ENCODE peak calls at places on chromosomes 2 and 18, in eight cellular contexts. Q is activated CD8-positive, alpha-beta T cell treated with anti-CD3 and anti-CD28 coated beads, Interleukin-2, amount 10 ng/mL, durations not matched to agents 7 days and 5 days; N is activated T-cell treated with anti-CD3 and anti-CD28 coated beads, Interleukin-2, amount 50 U/mL, for 72 hours; Y is aorta; W is PC-3; T is CD4-positive, alpha-beta T cell; V is lower lobe of right lung; G is SK-N-SH treated with all-trans-retinoic acid at 6 μM for 48 hours. E is an unnamed sample.

GRCh38 chr2:197309369-197310231 is 980 bp downstream of the ANKRD44 start:
- ATAC-seq in Y (peak), T (peak), N (peak), G (peak), Q (peak), V (peak), W (no peak), E (no peak)

GRCh38 chr18:3304832-3305231 is 42.9 kb downstream of the MYL12B start:
- ATAC-seq in W (no peak), G (peak), Y (no peak), T (no peak), N (peak), Q (no peak), V (no peak), E (no peak)

GRCh38 chr2:216539791-216540241 is 41.2 kb downstream of the RPL37A start:
- ATAC-seq in Q (no peak), V (peak), G (peak), W (peak), T (no peak), Y (no peak), N (no peak), E (no peak)

GRCh38 chr2:242032780-242033656 is 163.5 kb downstream of the RTP5 start:
- ATAC-seq in T (no peak), W (no peak), G (no peak), Q (no peak), Y (no peak), V (peak), N (no peak), E (no peak)

GRCh38 chr2:156537147-156537546 is 101.0 kb downstream of the GPD2 start:
- ATAC-seq in N (no peak), Q (no peak), G (peak), W (no peak), Y (no peak), T (no peak), V (no peak), E (peak)

GRCh38 chr2:12754643-12755042 is 37.9 kb downstream of the TRIB2 start:
- ATAC-seq in Q (no peak), T (no peak), V (no peak), Y (no peak), G (no peak), W (no peak), N (no peak), E (no peak)

GRCh38 chr2:205129531-205129930 is 552.8 kb upstream of the NRP2 start:
- ATAC-seq in Q (peak), Y (no peak), G (no peak), V (no peak), T (no peak), N (no peak), W (no peak), E (no peak)

GRCh38 chr2:231457101-231457500 is 7.2 kb downstream of the NCL start:
- ATAC-seq in T (no peak), N (no peak), Q (no peak), W (no peak), V (no peak), G (no peak), Y (no peak), E (no peak)

GRCh38 chr18:58745914-58746313 is 74.6 kb downstream of the MALT1 start:
- ATAC-seq in N (no peak), W (no peak), G (no peak), V (no peak), Y (no peak), T (no peak), Q (no peak), E (no peak)

GRCh38 chr2:160372585-160372984 is 121.0 kb downstream of the RBMS1 start:
- ATAC-seq in T (no peak), V (no peak), W (no peak), G (no peak), Q (no peak), Y (no peak), N (no peak), E (no peak)

GRCh38 chr2:219418155-219418569 is at the start of gene DES:
- ATAC-seq in G (no peak), Y (peak), N (no peak), W (no peak), T (no peak), Q (no peak), V (peak), E (no peak)

GRCh38 chr2:130920417-130921030 is 83.8 kb downstream of the ARHGEF4 start:
- ATAC-seq in N (peak), Q (no peak), G (peak), T (no peak), W (peak), Y (no peak), V (peak), E (no peak)

GRCh38 chr2:113240150-113240914 is 38.4 kb downstream of the PAX8 start:
- ATAC-seq in V (peak), W (peak), G (peak), Y (peak), N (peak), T (no peak), Q (no peak), E (peak)

GRCh38 chr18:1585881-1586488 is 681.3 kb downstream of the ADCYAP1 start:
- ATAC-seq in Y (no peak), N (peak), Q (no peak), W (peak), T (no peak), V (peak), G (peak), E (no peak)

GRCh38 chr2:127810156-127810636 is 775 bp downstream of the WDR33 start:
- ATAC-seq in N (no peak), Q (no peak), V (no peak), Y (no peak), W (peak), G (peak), T (no peak), E (no peak)

GRCh38 chr2:24785704-24786321 is 7.4 kb downstream of the PTRHD1 start:
- ATAC-seq in W (no peak), V (peak), Y (no peak), G (no peak), T (no peak), N (no peak), Q (no peak), E (peak)

GRCh38 chr2:167190053-167190452 is 301.8 kb downstream of the XIRP2 start:
- ATAC-seq in G (no peak), T (no peak), Q (no peak), N (no peak), W (no peak), Y (peak), V (no peak), E (no peak)

GRCh38 chr18:73895701-73896100 is 251.9 kb downstream of the FBXO15 start:
- ATAC-seq in G (no peak), Y (no peak), Q (no peak), N (no peak), V (peak), T (no peak), W (peak), E (no peak)

GRCh38 chr2:109529532-109530449 is 84.0 kb downstream of the SEPTIN10 start:
- ATAC-seq in T (no peak), G (no peak), N (no peak), W (no peak), Y (no peak), V (peak), Q (no peak), E (no peak)

GRCh38 chr2:198053173-198053572 is 248.8 kb downstream of the PLCL1 start:
- ATAC-seq in V (no peak), T (no peak), G (no peak), Q (no peak), N (no peak), Y (no peak), W (no peak), E (no peak)

GRCh38 chr2:28802975-28803429 is 7.6 kb upstream of the SPDYA start:
- ATAC-seq in T (no peak), G (no peak), W (peak), Y (no peak), V (no peak), N (no peak), Q (no peak), E (no peak)

GRCh38 chr2:213752575-213752974 is 468.3 kb downstream of the SPAG16 start:
- ATAC-seq in G (no peak), T (no peak), Q (no peak), W (no peak), V (no peak), N (no peak), Y (no peak), E (no peak)

GRCh38 chr2:215881582-215881981 is 131.8 kb downstream of the MREG start:
- ATAC-seq in Q (no peak), G (peak), N (no peak), V (no peak), Y (no peak), T (no peak), W (no peak), E (no peak)

GRCh38 chr2:219029829-219030165 is 11.5 kb downstream of the CFAP65 start:
- ATAC-seq in G (peak), N (peak), T (peak), W (peak), Y (peak), Q (peak), V (peak), E (peak)

GRCh38 chr18:55100817-55101457 is 141.7 kb upstream of the CCDC68 start:
- ATAC-seq in N (no peak), T (no peak), Y (no peak), Q (no peak), V (no peak), W (peak), G (peak), E (no peak)

GRCh38 chr18:12376034-12376717 is 851 bp downstream of the AFG3L2 start:
- ATAC-seq in T (no peak), Y (no peak), N (no peak), Q (no peak), V (no peak), G (peak), W (peak), E (no peak)

GRCh38 chr2:39142012-39142346 is 21.1 kb upstream of the SOS1 start:
- ATAC-seq in Y (no peak), W (peak), V (no peak), N (no peak), Q (no peak), T (no peak), G (peak), E (no peak)

GRCh38 chr2:16005819-16006536 is 65.6 kb downstream of the MYCN start:
- ATAC-seq in V (peak), Q (no peak), N (no peak), T (no peak), G (no peak), W (no peak), Y (peak), E (no peak)

GRCh38 chr2:147937744-147938349 is 82.7 kb downstream of the ORC4 start:
- ATAC-seq in V (peak), Y (no peak), T (peak), W (no peak), Q (no peak), G (peak), N (peak), E (no peak)